ENCODE peak calls at places on chromosomes 4 and X, in five cellular contexts. One of them, this sample, is unnamed.

GRCh38 chr4:158835456-158836369 is 66.9 kb downstream of the FNIP2 start:
- DNase-seq in SK-N-SH: no peak
- DNase-seq in K562: no peak
- DNase-seq in GM12878: no peak
- DNase-seq in HepG2: no peak
- DNase-seq in this sample: no peak

GRCh38 chr4:185716008-185716976 is 95.7 kb downstream of the SORBS2 start:
- DNase-seq in K562: no peak
- DNase-seq in GM12878: no peak
- DNase-seq in HepG2: no peak
- DNase-seq in SK-N-SH: peak; percentile 40
- DNase-seq in this sample: no peak

GRCh38 chrX:9829308-9830267 is 43.4 kb downstream of the SHROOM2 start:
- DNase-seq in SK-N-SH: no peak
- DNase-seq in K562: no peak
- DNase-seq in HepG2: no peak
- DNase-seq in GM12878: peak; percentile 47
- DNase-seq in this sample: no peak

GRCh38 chr4:5824635-5825034 is 68.3 kb downstream of the CRMP1 start:
- DNase-seq in GM12878: no peak
- DNase-seq in SK-N-SH: peak; percentile 57
- DNase-seq in HepG2: peak; percentile 18
- DNase-seq in K562: peak; percentile 39
- DNase-seq in this sample: no peak

GRCh38 chr4:72084587-72085011 is 52.8 kb downstream of the NPFFR2 start:
- DNase-seq in HepG2: no peak
- DNase-seq in GM12878: peak; percentile 13
- DNase-seq in K562: no peak
- DNase-seq in SK-N-SH: no peak
- DNase-seq in this sample: no peak

GRCh38 chr4:56276547-56276946 is 110.7 kb downstream of the AASDH start:
- DNase-seq in HepG2: no peak
- DNase-seq in K562: no peak
- DNase-seq in GM12878: no peak
- DNase-seq in SK-N-SH: no peak
- DNase-seq in this sample: no peak

GRCh38 chr4:42712854-42713253 is 55.9 kb upstream of the ATP8A1 start:
- DNase-seq in HepG2: no peak
- DNase-seq in GM12878: no peak
- DNase-seq in K562: no peak
- DNase-seq in SK-N-SH: no peak
- DNase-seq in this sample: no peak

GRCh38 chr4:78518551-78518950 is 33.0 kb upstream of the ANXA3 start:
- DNase-seq in SK-N-SH: no peak
- DNase-seq in HepG2: no peak
- DNase-seq in GM12878: no peak
- DNase-seq in K562: no peak
- DNase-seq in this sample: no peak

GRCh38 chr4:182427530-182427929 is 184.3 kb downstream of the TENM3 start:
- DNase-seq in HepG2: no peak
- DNase-seq in SK-N-SH: no peak
- DNase-seq in GM12878: no peak
- DNase-seq in K562: no peak
- DNase-seq in this sample: no peak

GRCh38 chr4:143653031-143653430 is 47.4 kb downstream of the FREM3 start:
- DNase-seq in GM12878: no peak
- DNase-seq in SK-N-SH: no peak
- DNase-seq in K562: no peak
- DNase-seq in HepG2: no peak
- DNase-seq in this sample: no peak

GRCh38 chrX:43559643-43560042 is 96.5 kb upstream of the MAOA start:
- DNase-seq in K562: peak; percentile 8
- DNase-seq in HepG2: peak; percentile 39
- DNase-seq in SK-N-SH: peak; percentile 39
- DNase-seq in GM12878: no peak
- DNase-seq in this sample: peak; percentile 33

GRCh38 chr4:40121515-40121914 is 64.9 kb downstream of the N4BP2 start:
- DNase-seq in K562: no peak
- DNase-seq in SK-N-SH: no peak
- DNase-seq in GM12878: peak; percentile 11
- DNase-seq in HepG2: no peak
- DNase-seq in this sample: peak; percentile 74

GRCh38 chr4:40909363-40909876 is 159.7 kb downstream of the NSUN7 start:
- DNase-seq in GM12878: no peak
- DNase-seq in SK-N-SH: peak; percentile 73
- DNase-seq in K562: no peak
- DNase-seq in HepG2: no peak
- DNase-seq in this sample: no peak

GRCh38 chr4:85496933-85497332 is 22.0 kb downstream of the ARHGAP24 start:
- DNase-seq in GM12878: no peak
- DNase-seq in HepG2: no peak
- DNase-seq in SK-N-SH: no peak
- DNase-seq in K562: no peak
- DNase-seq in this sample: no peak

GRCh38 chrX:136214551-136214950 is 36.6 kb downstream of the MAP7D3 start:
- DNase-seq in SK-N-SH: no peak
- DNase-seq in GM12878: no peak
- DNase-seq in HepG2: peak; percentile 15
- DNase-seq in K562: no peak
- DNase-seq in this sample: no peak

GRCh38 chrX:11537141-11537540 is 128.6 kb downstream of the ARHGAP6 start:
- DNase-seq in K562: no peak
- DNase-seq in HepG2: no peak
- DNase-seq in GM12878: no peak
- DNase-seq in SK-N-SH: no peak
- DNase-seq in this sample: no peak

DNA sequence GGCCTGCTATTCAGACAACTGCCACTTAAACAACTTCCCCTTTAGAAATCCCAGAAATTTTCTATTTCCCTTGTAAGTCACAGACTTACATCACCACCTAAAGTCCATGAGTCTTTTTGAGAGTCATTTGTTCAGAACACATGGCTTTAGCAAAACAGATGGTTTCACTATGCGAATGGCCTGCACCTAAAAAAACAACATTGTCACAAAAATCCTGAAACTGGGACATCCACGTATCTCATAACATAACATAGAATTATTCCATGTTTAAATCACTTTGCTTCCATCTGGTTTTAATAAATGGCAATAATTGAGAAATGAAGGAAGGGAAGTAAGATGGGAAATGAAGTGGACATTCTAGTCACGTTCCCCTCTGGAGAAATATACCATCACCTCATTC is 155.3 kb upstream of the EDNRA start:
- DNase-seq in K562: no peak
- DNase-seq in HepG2: no peak
- DNase-seq in SK-N-SH: no peak
- DNase-seq in GM12878: no peak
- DNase-seq in this sample: no peak
- TF ChIP-seq REST in K562: no peak
- TF ChIP-seq REST in HepG2: no peak
- TF ChIP-seq REST in SK-N-SH: no peak
- TF ChIP-seq REST in GM12878: no peak
- TF ChIP-seq REST in this sample: no peak

GRCh38 chrX:39811391-39811790 is 286.4 kb downstream of the BCOR start:
- DNase-seq in HepG2: no peak
- DNase-seq in K562: peak; percentile 16
- DNase-seq in SK-N-SH: no peak
- DNase-seq in GM12878: no peak
- DNase-seq in this sample: no peak

GRCh38 chrX:39813631-39814246 is 284.0 kb downstream of the BCOR start:
- DNase-seq in HepG2: no peak
- DNase-seq in SK-N-SH: peak; percentile 71
- DNase-seq in GM12878: no peak
- DNase-seq in K562: no peak
- DNase-seq in this sample: no peak

GRCh38 chrX:39809326-39809725 is 288.4 kb downstream of the BCOR start:
- DNase-seq in HepG2: no peak
- DNase-seq in SK-N-SH: no peak
- DNase-seq in GM12878: no peak
- DNase-seq in K562: no peak
- DNase-seq in this sample: no peak

GRCh38 chrX:39808471-39808917 is 289.3 kb downstream of the BCOR start:
- DNase-seq in K562: no peak
- DNase-seq in GM12878: no peak
- DNase-seq in SK-N-SH: peak; percentile 38
- DNase-seq in HepG2: no peak
- DNase-seq in this sample: no peak

GRCh38 chrX:39810901-39811300 is 286.9 kb downstream of the BCOR start:
- DNase-seq in HepG2: no peak
- DNase-seq in GM12878: no peak
- DNase-seq in K562: no peak
- DNase-seq in SK-N-SH: no peak
- DNase-seq in this sample: no peak
- TF ChIP-seq GABPA in HepG2: no peak
- TF ChIP-seq GABPA in GM12878: no peak
- TF ChIP-seq GABPA in K562: no peak
- TF ChIP-seq GABPA in SK-N-SH: no peak
- TF ChIP-seq GABPA in this sample: no peak

GRCh38 chr4:76622126-76622525 is 187.1 kb downstream of the SHROOM3 start:
- DNase-seq in K562: no peak
- DNase-seq in HepG2: no peak
- DNase-seq in SK-N-SH: no peak
- DNase-seq in GM12878: no peak
- DNase-seq in this sample: no peak
- TF ChIP-seq REST in K562: no peak
- TF ChIP-seq REST in HepG2: no peak
- TF ChIP-seq REST in SK-N-SH: no peak
- TF ChIP-seq REST in GM12878: no peak
- TF ChIP-seq REST in this sample: no peak

GRCh38 chr4:18684932-18685331 is 663.4 kb upstream of the LCORL start:
- DNase-seq in HepG2: no peak
- DNase-seq in K562: no peak
- DNase-seq in SK-N-SH: no peak
- DNase-seq in GM12878: no peak
- DNase-seq in this sample: no peak

GRCh38 chr4:18691431-18692200 is 670.1 kb upstream of the LCORL start:
- DNase-seq in HepG2: peak; percentile 2
- DNase-seq in K562: no peak
- DNase-seq in GM12878: no peak
- DNase-seq in SK-N-SH: no peak
- DNase-seq in this sample: no peak

GRCh38 chr4:18686338-18687039 is 664.9 kb upstream of the LCORL start:
- DNase-seq in SK-N-SH: no peak
- DNase-seq in K562: no peak
- DNase-seq in HepG2: no peak
- DNase-seq in GM12878: no peak
- DNase-seq in this sample: no peak

DNA sequence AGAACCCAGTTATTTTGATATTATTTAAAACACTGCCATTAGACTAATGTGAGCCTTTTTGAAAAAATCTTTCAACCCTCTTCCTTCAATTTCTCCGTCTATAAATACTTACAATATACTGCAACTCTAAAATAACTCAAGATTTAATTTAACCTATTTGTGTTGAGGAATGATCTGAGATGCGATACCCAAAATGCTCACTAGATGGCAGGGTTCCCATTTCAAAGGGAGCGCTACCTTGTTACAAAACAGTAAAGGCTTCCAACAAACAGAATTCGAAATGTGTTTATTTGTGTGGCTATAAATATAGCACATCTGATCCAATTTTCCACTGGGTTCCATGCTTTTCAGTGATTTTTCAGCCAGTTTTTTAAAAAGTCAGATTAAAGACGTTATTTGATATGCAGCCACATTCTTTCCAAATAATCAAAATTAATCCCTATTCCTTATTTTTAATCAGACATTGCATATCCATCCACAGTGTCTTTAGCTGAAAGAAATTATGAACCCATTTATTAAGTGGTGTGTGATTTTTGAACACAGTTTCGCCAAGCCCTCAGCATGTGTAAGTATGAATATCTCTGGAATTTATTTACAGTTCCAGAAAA is 667.9 kb upstream of the LCORL start:
- DNase-seq in SK-N-SH: peak; percentile 27
- DNase-seq in HepG2: peak; percentile 16
- DNase-seq in K562: peak; percentile 26
- DNase-seq in GM12878: no peak
- DNase-seq in this sample: no peak
- TF ChIP-seq GABPA in SK-N-SH: no peak
- TF ChIP-seq GABPA in HepG2: no peak
- TF ChIP-seq GABPA in K562: no peak
- TF ChIP-seq GABPA in GM12878: no peak
- TF ChIP-seq GABPA in this sample: no peak

DNA sequence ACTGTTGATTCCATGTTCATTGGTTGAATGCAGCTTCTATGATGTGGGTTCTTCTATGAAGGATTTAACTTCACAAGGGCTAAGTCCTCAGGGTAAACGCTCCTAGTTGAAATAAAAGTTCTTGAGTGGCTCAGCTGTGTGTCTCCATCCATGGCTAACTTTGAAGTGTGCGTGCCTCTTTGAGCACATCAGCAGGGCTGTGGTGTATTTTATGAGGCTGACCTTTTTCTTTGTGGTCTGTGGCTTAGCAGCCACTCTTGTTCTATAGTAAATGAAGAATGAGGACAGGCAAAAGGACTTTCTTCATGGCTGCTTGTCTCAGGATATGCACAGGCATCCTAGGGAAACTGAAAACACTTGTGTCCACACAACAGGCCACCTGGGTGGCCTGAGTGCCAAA is 88.5 kb downstream of the KIT start:
- DNase-seq in GM12878: no peak
- DNase-seq in HepG2: no peak
- DNase-seq in SK-N-SH: no peak
- DNase-seq in K562: no peak
- DNase-seq in this sample: no peak
- TF ChIP-seq REST in GM12878: no peak
- TF ChIP-seq REST in HepG2: no peak
- TF ChIP-seq REST in SK-N-SH: no peak
- TF ChIP-seq REST in K562: no peak
- TF ChIP-seq REST in this sample: no peak

GRCh38 chrX:20523626-20524312 is 257.1 kb upstream of the RPS6KA3 start:
- DNase-seq in K562: no peak
- DNase-seq in GM12878: no peak
- DNase-seq in HepG2: no peak
- DNase-seq in SK-N-SH: no peak
- DNase-seq in this sample: no peak
- TF ChIP-seq GABPA in K562: no peak
- TF ChIP-seq GABPA in GM12878: no peak
- TF ChIP-seq GABPA in HepG2: no peak
- TF ChIP-seq GABPA in SK-N-SH: no peak
- TF ChIP-seq GABPA in this sample: no peak

This sample was measured in HL-60.